ENCODE peak calls at places on chromosomes 3 and 15, in seven cellular contexts. One of them, this sample, is unnamed.

GRCh38 chr3:13916375-13916774 is 36.5 kb upstream of the WNT7A start:
- DNase-seq in effector memory CD8-positive, alpha-beta T cell: no peak
- DNase-seq in cardiac fibroblast: no peak
- DNase-seq in head of caudate nucleus: no peak
- DNase-seq in iPS-NIHi11: no peak
- DNase-seq in activated naive CD4-positive, alpha-beta T cell: no peak
- DNase-seq in ureter: no peak
- DNase-seq in this sample: no peak

GRCh38 chr3:49718419-49719213 is 868 bp downstream of the AMIGO3 start:
- DNase-seq in effector memory CD8-positive, alpha-beta T cell: no peak
- DNase-seq in cardiac fibroblast: no peak
- DNase-seq in head of caudate nucleus: no peak
- DNase-seq in iPS-NIHi11: no peak
- DNase-seq in activated naive CD4-positive, alpha-beta T cell: no peak
- DNase-seq in ureter: no peak
- DNase-seq in this sample: no peak

GRCh38 chr3:130894130-130894872 is 417 bp downstream of the ATP2C1 start:
- DNase-seq in effector memory CD8-positive, alpha-beta T cell: peak
- DNase-seq in cardiac fibroblast: no peak
- DNase-seq in head of caudate nucleus: peak
- DNase-seq in iPS-NIHi11: peak
- DNase-seq in activated naive CD4-positive, alpha-beta T cell: no peak
- DNase-seq in ureter: peak
- DNase-seq in this sample: no peak

GRCh38 chr15:31267161-31268107 is 59.2 kb upstream of the KLF13 start:
- DNase-seq in effector memory CD8-positive, alpha-beta T cell: no peak
- DNase-seq in cardiac fibroblast: no peak
- DNase-seq in head of caudate nucleus: no peak
- DNase-seq in iPS-NIHi11: no peak
- DNase-seq in activated naive CD4-positive, alpha-beta T cell: no peak
- DNase-seq in ureter: peak
- DNase-seq in this sample: no peak

GRCh38 chr15:48522911-48523310 is 122.6 kb downstream of the FBN1 start:
- DNase-seq in effector memory CD8-positive, alpha-beta T cell: no peak
- DNase-seq in cardiac fibroblast: no peak
- DNase-seq in head of caudate nucleus: no peak
- DNase-seq in iPS-NIHi11: no peak
- DNase-seq in activated naive CD4-positive, alpha-beta T cell: no peak
- DNase-seq in ureter: no peak
- DNase-seq in this sample: no peak

GRCh38 chr3:166405465-166405864 is 568.2 kb upstream of the BCHE start:
- DNase-seq in effector memory CD8-positive, alpha-beta T cell: no peak
- DNase-seq in cardiac fibroblast: no peak
- DNase-seq in head of caudate nucleus: no peak
- DNase-seq in iPS-NIHi11: no peak
- DNase-seq in activated naive CD4-positive, alpha-beta T cell: no peak
- DNase-seq in ureter: no peak
- DNase-seq in this sample: no peak

GRCh38 chr3:193711964-193712598 is 119.1 kb downstream of the OPA1 start:
- DNase-seq in effector memory CD8-positive, alpha-beta T cell: no peak
- DNase-seq in cardiac fibroblast: no peak
- DNase-seq in head of caudate nucleus: no peak
- DNase-seq in iPS-NIHi11: no peak
- DNase-seq in activated naive CD4-positive, alpha-beta T cell: no peak
- DNase-seq in ureter: no peak
- DNase-seq in this sample: peak

GRCh38 chr3:43998841-43999805 is 242.6 kb upstream of the TOPAZ1 start:
- DNase-seq in effector memory CD8-positive, alpha-beta T cell: no peak
- DNase-seq in cardiac fibroblast: peak
- DNase-seq in head of caudate nucleus: peak
- DNase-seq in iPS-NIHi11: peak
- DNase-seq in activated naive CD4-positive, alpha-beta T cell: no peak
- DNase-seq in ureter: no peak
- DNase-seq in this sample: no peak

GRCh38 chr3:126109860-126110235 is 25.9 kb upstream of the SLC41A3 start:
- DNase-seq in effector memory CD8-positive, alpha-beta T cell: no peak
- DNase-seq in cardiac fibroblast: no peak
- DNase-seq in head of caudate nucleus: no peak
- DNase-seq in iPS-NIHi11: peak
- DNase-seq in activated naive CD4-positive, alpha-beta T cell: no peak
- DNase-seq in ureter: no peak
- DNase-seq in this sample: no peak

GRCh38 chr3:119669906-119670570 is 7.2 kb downstream of the COX17 start:
- DNase-seq in effector memory CD8-positive, alpha-beta T cell: no peak
- DNase-seq in cardiac fibroblast: peak
- DNase-seq in head of caudate nucleus: no peak
- DNase-seq in iPS-NIHi11: no peak
- DNase-seq in activated naive CD4-positive, alpha-beta T cell: no peak
- DNase-seq in ureter: no peak
- DNase-seq in this sample: peak

GRCh38 chr15:57185507-57186074 is 190.7 kb upstream of the CGNL1 start:
- DNase-seq in effector memory CD8-positive, alpha-beta T cell: no peak
- DNase-seq in cardiac fibroblast: no peak
- DNase-seq in head of caudate nucleus: no peak
- DNase-seq in iPS-NIHi11: no peak
- DNase-seq in activated naive CD4-positive, alpha-beta T cell: no peak
- DNase-seq in ureter: no peak
- DNase-seq in this sample: no peak

GRCh38 chr3:7788881-7789280 is 712.7 kb upstream of the LMCD1 start:
- DNase-seq in effector memory CD8-positive, alpha-beta T cell: no peak
- DNase-seq in cardiac fibroblast: no peak
- DNase-seq in head of caudate nucleus: no peak
- DNase-seq in iPS-NIHi11: peak
- DNase-seq in activated naive CD4-positive, alpha-beta T cell: no peak
- DNase-seq in ureter: no peak
- DNase-seq in this sample: no peak

GRCh38 chr3:38634133-38634532 is 15.4 kb downstream of the SCN5A start:
- DNase-seq in effector memory CD8-positive, alpha-beta T cell: no peak
- DNase-seq in cardiac fibroblast: peak
- DNase-seq in head of caudate nucleus: no peak
- DNase-seq in iPS-NIHi11: no peak
- DNase-seq in activated naive CD4-positive, alpha-beta T cell: no peak
- DNase-seq in ureter: no peak
- DNase-seq in this sample: peak

GRCh38 chr3:66761093-66761780 is 236.9 kb upstream of the KBTBD8 start:
- DNase-seq in effector memory CD8-positive, alpha-beta T cell: no peak
- DNase-seq in cardiac fibroblast: no peak
- DNase-seq in head of caudate nucleus: no peak
- DNase-seq in iPS-NIHi11: no peak
- DNase-seq in activated naive CD4-positive, alpha-beta T cell: no peak
- DNase-seq in ureter: no peak
- DNase-seq in this sample: peak

GRCh38 chr15:70796516-70797310 is 33.4 kb upstream of the UACA start:
- DNase-seq in effector memory CD8-positive, alpha-beta T cell: no peak
- DNase-seq in cardiac fibroblast: no peak
- DNase-seq in head of caudate nucleus: no peak
- DNase-seq in iPS-NIHi11: no peak
- DNase-seq in activated naive CD4-positive, alpha-beta T cell: no peak
- DNase-seq in ureter: no peak
- DNase-seq in this sample: no peak

GRCh38 chr15:70091649-70092461 is 5.9 kb downstream of the TLE3 start:
- DNase-seq in effector memory CD8-positive, alpha-beta T cell: peak
- DNase-seq in cardiac fibroblast: peak
- DNase-seq in head of caudate nucleus: peak
- DNase-seq in iPS-NIHi11: no peak
- DNase-seq in activated naive CD4-positive, alpha-beta T cell: no peak
- DNase-seq in ureter: peak
- DNase-seq in this sample: peak

GRCh38 chr3:122688996-122689395 is 8.4 kb downstream of the PARP14 start:
- DNase-seq in effector memory CD8-positive, alpha-beta T cell: no peak
- DNase-seq in cardiac fibroblast: no peak
- DNase-seq in head of caudate nucleus: no peak
- DNase-seq in iPS-NIHi11: no peak
- DNase-seq in activated naive CD4-positive, alpha-beta T cell: no peak
- DNase-seq in ureter: no peak
- DNase-seq in this sample: peak

GRCh38 chr3:49469037-49469875 is 811 bp upstream of the DAG1 start:
- DNase-seq in effector memory CD8-positive, alpha-beta T cell: no peak
- DNase-seq in cardiac fibroblast: peak
- DNase-seq in head of caudate nucleus: peak
- DNase-seq in iPS-NIHi11: peak
- DNase-seq in activated naive CD4-positive, alpha-beta T cell: no peak
- DNase-seq in ureter: peak
- DNase-seq in this sample: peak

GRCh38 chr3:156395961-156396700 is 158.8 kb downstream of the SSR3 start:
- DNase-seq in effector memory CD8-positive, alpha-beta T cell: no peak
- DNase-seq in cardiac fibroblast: no peak
- DNase-seq in head of caudate nucleus: no peak
- DNase-seq in iPS-NIHi11: no peak
- DNase-seq in activated naive CD4-positive, alpha-beta T cell: no peak
- DNase-seq in ureter: no peak
- DNase-seq in this sample: no peak

GRCh38 chr3:194572131-194572789 is 61.0 kb downstream of the TMEM44 start:
- DNase-seq in effector memory CD8-positive, alpha-beta T cell: no peak
- DNase-seq in cardiac fibroblast: peak
- DNase-seq in head of caudate nucleus: no peak
- DNase-seq in iPS-NIHi11: no peak
- DNase-seq in activated naive CD4-positive, alpha-beta T cell: no peak
- DNase-seq in ureter: no peak
- DNase-seq in this sample: no peak

GRCh38 chr3:19348929-19349564 is 200.7 kb downstream of the KCNH8 start:
- DNase-seq in effector memory CD8-positive, alpha-beta T cell: no peak
- DNase-seq in cardiac fibroblast: peak
- DNase-seq in head of caudate nucleus: no peak
- DNase-seq in iPS-NIHi11: peak
- DNase-seq in activated naive CD4-positive, alpha-beta T cell: no peak
- DNase-seq in ureter: no peak
- DNase-seq in this sample: peak

GRCh38 chr15:29123171-29123570 is 146.5 kb downstream of the NSMCE3 start:
- DNase-seq in effector memory CD8-positive, alpha-beta T cell: no peak
- DNase-seq in cardiac fibroblast: no peak
- DNase-seq in head of caudate nucleus: no peak
- DNase-seq in iPS-NIHi11: no peak
- DNase-seq in activated naive CD4-positive, alpha-beta T cell: no peak
- DNase-seq in ureter: no peak
- DNase-seq in this sample: no peak

GRCh38 chr3:157498374-157498773 is 4.8 kb downstream of the VEPH1 start:
- DNase-seq in effector memory CD8-positive, alpha-beta T cell: no peak
- DNase-seq in cardiac fibroblast: no peak
- DNase-seq in head of caudate nucleus: no peak
- DNase-seq in iPS-NIHi11: no peak
- DNase-seq in activated naive CD4-positive, alpha-beta T cell: no peak
- DNase-seq in ureter: no peak
- DNase-seq in this sample: no peak

GRCh38 chr3:17686613-17687012 is 55.8 kb downstream of the TBC1D5 start:
- DNase-seq in effector memory CD8-positive, alpha-beta T cell: no peak
- DNase-seq in cardiac fibroblast: peak
- DNase-seq in head of caudate nucleus: no peak
- DNase-seq in iPS-NIHi11: peak
- DNase-seq in activated naive CD4-positive, alpha-beta T cell: no peak
- DNase-seq in ureter: no peak
- DNase-seq in this sample: peak

GRCh38 chr3:181943285-181943684 is 231.6 kb downstream of the SOX2 start:
- DNase-seq in effector memory CD8-positive, alpha-beta T cell: no peak
- DNase-seq in cardiac fibroblast: no peak
- DNase-seq in head of caudate nucleus: no peak
- DNase-seq in iPS-NIHi11: peak
- DNase-seq in activated naive CD4-positive, alpha-beta T cell: no peak
- DNase-seq in ureter: no peak
- DNase-seq in this sample: no peak

GRCh38 chr3:172918165-172918564 is 167.6 kb downstream of the ECT2 start:
- DNase-seq in effector memory CD8-positive, alpha-beta T cell: no peak
- DNase-seq in cardiac fibroblast: peak
- DNase-seq in head of caudate nucleus: no peak
- DNase-seq in iPS-NIHi11: no peak
- DNase-seq in activated naive CD4-positive, alpha-beta T cell: no peak
- DNase-seq in ureter: no peak
- DNase-seq in this sample: peak

This sample was measured in PC-3.